ENCODE peak calls at places on chromosomes 2 and 18, in seven cellular contexts. One of them, this sample, is unnamed.

GRCh38 chr2:150075831-150076230 is 411.6 kb downstream of the RND3 start:
- DNase-seq in progenitor cell of endocrine pancreas: no peak
- DNase-seq in GM06990: no peak
- DNase-seq in activated naive CD4-positive, alpha-beta T cell: no peak
- DNase-seq in cardiac muscle cell: no peak
- DNase-seq in cardiac septum: no peak
- DNase-seq in HFFc6: peak
- DNase-seq in this sample: no peak

GRCh38 chr2:61905372-61906186 is at the start of gene COMMD1:
- DNase-seq in progenitor cell of endocrine pancreas: peak
- DNase-seq in GM06990: peak
- DNase-seq in activated naive CD4-positive, alpha-beta T cell: peak
- DNase-seq in cardiac muscle cell: peak
- DNase-seq in cardiac septum: peak
- DNase-seq in HFFc6: peak
- DNase-seq in this sample: peak

GRCh38 chr2:156322103-156322671 is 10.3 kb downstream of the NR4A2 start:
- DNase-seq in progenitor cell of endocrine pancreas: no peak
- DNase-seq in GM06990: no peak
- DNase-seq in activated naive CD4-positive, alpha-beta T cell: no peak
- DNase-seq in cardiac muscle cell: no peak
- DNase-seq in cardiac septum: no peak
- DNase-seq in HFFc6: no peak
- DNase-seq in this sample: no peak

GRCh38 chr2:27961997-27962396 is 71.5 kb downstream of the BABAM2 start:
- DNase-seq in progenitor cell of endocrine pancreas: no peak
- DNase-seq in GM06990: no peak
- DNase-seq in activated naive CD4-positive, alpha-beta T cell: no peak
- DNase-seq in cardiac muscle cell: peak
- DNase-seq in cardiac septum: no peak
- DNase-seq in HFFc6: peak
- DNase-seq in this sample: no peak

GRCh38 chr2:19120941-19121750 is 237.3 kb downstream of the OSR1 start:
- DNase-seq in progenitor cell of endocrine pancreas: no peak
- DNase-seq in GM06990: no peak
- DNase-seq in activated naive CD4-positive, alpha-beta T cell: no peak
- DNase-seq in cardiac muscle cell: peak
- DNase-seq in cardiac septum: no peak
- DNase-seq in HFFc6: peak
- DNase-seq in this sample: no peak

GRCh38 chr18:811192-812122 is 585 bp downstream of the YES1 start:
- DNase-seq in progenitor cell of endocrine pancreas: peak
- DNase-seq in GM06990: no peak
- DNase-seq in activated naive CD4-positive, alpha-beta T cell: no peak
- DNase-seq in cardiac muscle cell: peak
- DNase-seq in cardiac septum: peak
- DNase-seq in HFFc6: peak
- DNase-seq in this sample: peak

GRCh38 chr2:108324531-108325256 is 36.0 kb downstream of the SULT1C2 start:
- DNase-seq in progenitor cell of endocrine pancreas: no peak
- DNase-seq in GM06990: no peak
- DNase-seq in activated naive CD4-positive, alpha-beta T cell: no peak
- DNase-seq in cardiac muscle cell: peak
- DNase-seq in cardiac septum: no peak
- DNase-seq in HFFc6: peak
- DNase-seq in this sample: no peak

GRCh38 chr2:220569380-220569779 is 942.0 kb downstream of the SLC4A3 start:
- DNase-seq in progenitor cell of endocrine pancreas: no peak
- DNase-seq in GM06990: no peak
- DNase-seq in activated naive CD4-positive, alpha-beta T cell: no peak
- DNase-seq in cardiac muscle cell: no peak
- DNase-seq in cardiac septum: no peak
- DNase-seq in HFFc6: no peak
- DNase-seq in this sample: no peak

GRCh38 chr2:200905618-200906296 is 16.6 kb downstream of the NIF3L1 start:
- DNase-seq in progenitor cell of endocrine pancreas: peak
- DNase-seq in GM06990: no peak
- DNase-seq in activated naive CD4-positive, alpha-beta T cell: peak
- DNase-seq in cardiac muscle cell: peak
- DNase-seq in cardiac septum: peak
- DNase-seq in HFFc6: peak
- DNase-seq in this sample: peak

GRCh38 chr2:4020153-4020552 is 316.8 kb downstream of the DCDC2C start:
- DNase-seq in progenitor cell of endocrine pancreas: no peak
- DNase-seq in GM06990: no peak
- DNase-seq in activated naive CD4-positive, alpha-beta T cell: no peak
- DNase-seq in cardiac muscle cell: no peak
- DNase-seq in cardiac septum: no peak
- DNase-seq in HFFc6: no peak
- DNase-seq in this sample: no peak

GRCh38 chr2:15912203-15912602 is 28.1 kb upstream of the MYCN start:
- DNase-seq in progenitor cell of endocrine pancreas: no peak
- DNase-seq in GM06990: no peak
- DNase-seq in activated naive CD4-positive, alpha-beta T cell: no peak
- DNase-seq in cardiac muscle cell: peak
- DNase-seq in cardiac septum: no peak
- DNase-seq in HFFc6: peak
- DNase-seq in this sample: no peak

GRCh38 chr2:1738646-1739302 is 5.5 kb downstream of the PXDN start:
- DNase-seq in progenitor cell of endocrine pancreas: no peak
- DNase-seq in GM06990: no peak
- DNase-seq in activated naive CD4-positive, alpha-beta T cell: no peak
- DNase-seq in cardiac muscle cell: no peak
- DNase-seq in cardiac septum: peak
- DNase-seq in HFFc6: no peak
- DNase-seq in this sample: no peak

GRCh38 chr18:79395308-79395640 is 456 bp upstream of the NFATC1 start:
- DNase-seq in progenitor cell of endocrine pancreas: no peak
- DNase-seq in GM06990: no peak
- DNase-seq in activated naive CD4-positive, alpha-beta T cell: no peak
- DNase-seq in cardiac muscle cell: no peak
- DNase-seq in cardiac septum: no peak
- DNase-seq in HFFc6: no peak
- DNase-seq in this sample: no peak